ENCODE peak calls at places on chromosome 21, in eight cellular contexts. L is fibroblast of mammary gland, M is glomerular endothelial cell, Y is left ventricle myocardium superior, J is NCI-H774, H is colonic mucosa, R is GM19239, B is HT-29. A is an unnamed sample.

GRCh38 chr21:44337941-44338895 is 972 bp downstream of the CFAP410 start:
- DNase-seq in L (peak), M (no peak), Y (peak), J (no peak), H (peak), R (no peak), B (peak), A (no peak)

GRCh38 chr21:45080639-45081414 is 6.4 kb downstream of the ADARB1 start:
- DNase-seq in L (peak), M (no peak), Y (no peak), J (no peak), H (no peak), R (no peak), B (no peak), A (no peak)

GRCh38 chr21:25913488-25913887 is 178.7 kb downstream of the GABPA start:
- DNase-seq in L (no peak), M (no peak), Y (no peak), J (no peak), H (no peak), R (no peak), B (no peak), A (no peak)

GRCh38 chr21:38166214-38166547 is 90.6 kb upstream of the KCNJ15 start:
- DNase-seq in L (no peak), M (no peak), Y (no peak), J (no peak), H (no peak), R (no peak), B (no peak), A (no peak)

GRCh38 chr21:45508607-45509565 is 33.4 kb downstream of the SLC19A1 start:
- DNase-seq in L (peak), M (no peak), Y (peak), J (no peak), H (no peak), R (no peak), B (no peak), A (no peak)

GRCh38 chr21:21051109-21052055 is 53.2 kb downstream of the NCAM2 start:
- DNase-seq in L (no peak), M (no peak), Y (no peak), J (no peak), H (no peak), R (no peak), B (no peak), A (no peak)

GRCh38 chr21:42407476-42407875 is 3.8 kb downstream of the UBASH3A start:
- DNase-seq in L (no peak), M (no peak), Y (no peak), J (no peak), H (no peak), R (no peak), B (no peak), A (no peak)

GRCh38 chr21:37461494-37461893 is 94.9 kb downstream of the DYRK1A start:
- DNase-seq in L (no peak), M (no peak), Y (no peak), J (no peak), H (no peak), R (peak), B (no peak), A (no peak)

GRCh38 chr21:36749935-36750578 is 51.1 kb downstream of the SIM2 start:
- DNase-seq in L (peak), M (no peak), Y (no peak), J (no peak), H (no peak), R (no peak), B (no peak), A (no peak)

GRCh38 chr21:36551731-36552457 is 72.0 kb upstream of the CLDN14 start:
- DNase-seq in L (peak), M (no peak), Y (no peak), J (no peak), H (no peak), R (no peak), B (no peak), A (no peak)

GRCh38 chr21:43287111-43287973 is 118.5 kb downstream of the CRYAA start:
- DNase-seq in L (no peak), M (no peak), Y (no peak), J (peak), H (no peak), R (no peak), B (peak), A (peak)

A was measured in SHP77 treated with DMSO at 0.1 percent for 48 hours.